ENCODE peak calls at places on chromosome 2, in four cellular contexts. T, D, E and C are unnamed samples.
A peak's percentile ranks its signal among the peaks of the same experiment; 100 is the strongest.

GRCh38 chr2:172864182-172864581 is 128.5 kb downstream of the RAPGEF4 start:
- DNase-seq in E (peak; percentile 69), D (peak; percentile 61), T (peak; percentile 44), C (peak; percentile 53)

GRCh38 chr2:66306488-66306887 is 128.4 kb upstream of the MEIS1 start:
- DNase-seq in T (no peak), E (no peak), D (no peak), C (no peak)

GRCh38 chr2:61356958-61357350 is 113.9 kb downstream of the USP34 start:
- DNase-seq in T (no peak), E (no peak), D (peak; percentile 38), C (no peak)

GRCh38 chr2:101368371-101368770 is 18.9 kb downstream of the CREG2 start:
- DNase-seq in D (no peak), E (no peak), T (no peak), C (no peak)

GRCh38 chr2:219027511-219028055 is 13.7 kb downstream of the CFAP65 start:
- DNase-seq in T (no peak), E (no peak), D (no peak), C (no peak)

GRCh38 chr2:164706522-164706921 is 85.2 kb upstream of the GRB14 start:
- DNase-seq in E (no peak), D (peak; percentile 91), T (no peak), C (no peak)

GRCh38 chr2:196160101-196160500 is 11.3 kb downstream of the STK17B start:
- DNase-seq in T (no peak), E (no peak), D (peak; percentile 88), C (no peak)

GRCh38 chr2:74843371-74844298 is 9.7 kb downstream of the HK2 start:
- DNase-seq in D (peak; percentile 87), E (peak; percentile 69), T (no peak), C (no peak)

GRCh38 chr2:29528891-29529520 is 392.4 kb downstream of the ALK start:
- DNase-seq in E (no peak), T (peak; percentile 59), D (peak; percentile 81), C (no peak)

GRCh38 chr2:234770081-234770506 is 181.7 kb upstream of the SH3BP4 start:
- DNase-seq in D (peak; percentile 21), T (peak; percentile 33), E (no peak), C (peak; percentile 26)

GRCh38 chr2:190467575-190468083 is 59.5 kb downstream of the MFSD6 start:
- DNase-seq in T (no peak), E (no peak), D (peak; percentile 65), C (no peak)

GRCh38 chr2:164146478-164146877 is 410.7 kb upstream of the FIGN start:
- DNase-seq in T (no peak), E (no peak), D (peak; percentile 35), C (no peak)

GRCh38 chr2:20198796-20199361 is 26.1 kb downstream of the SDC1 start:
- DNase-seq in T (no peak), D (no peak), E (no peak), C (no peak)

GRCh38 chr2:136935119-136935518 is 169.8 kb downstream of the THSD7B start:
- DNase-seq in D (no peak), E (no peak), T (no peak), C (no peak)

GRCh38 chr2:55115795-55116597 is 65.7 kb upstream of the RTN4 start:
- DNase-seq in D (peak; percentile 70), E (no peak), T (no peak), C (no peak)

GRCh38 chr2:71619230-71619741 is 165.9 kb downstream of the DYSF start:
- DNase-seq in E (peak; percentile 54), T (no peak), D (no peak), C (no peak)

GRCh38 chr2:215654177-215654850 is 218.4 kb upstream of the FN1 start:
- DNase-seq in E (no peak), T (no peak), D (peak; percentile 92), C (no peak)

GRCh38 chr2:1923557-1923956 is 179.2 kb upstream of the PXDN start:
- DNase-seq in T (no peak), E (no peak), D (no peak), C (no peak)

GRCh38 chr2:98663521-98664090 is 55.2 kb downstream of the UNC50 start:
- DNase-seq in E (no peak), T (no peak), D (no peak), C (no peak)

GRCh38 chr2:153575171-153575853 is 96.8 kb upstream of the RPRM start:
- DNase-seq in D (no peak), E (no peak), T (no peak), C (no peak)

GRCh38 chr2:11097988-11098387 is 57.3 kb upstream of the SLC66A3 start:
- DNase-seq in D (no peak), T (no peak), E (no peak), C (no peak)

GRCh38 chr2:24333019-24333540 is 27.3 kb downstream of the ITSN2 start:
- DNase-seq in T (no peak), D (no peak), E (no peak), C (no peak)

GRCh38 chr2:24330161-24330560 is 30.2 kb downstream of the ITSN2 start:
- DNase-seq in D (no peak), T (no peak), E (no peak), C (no peak)

GRCh38 chr2:24329700-24330099 is 30.6 kb downstream of the ITSN2 start:
- DNase-seq in T (no peak), D (no peak), E (no peak), C (no peak)

GRCh38 chr2:24337958-24338357 is 22.4 kb downstream of the ITSN2 start:
- DNase-seq in T (no peak), D (no peak), E (no peak), C (no peak)

GRCh38 chr2:24334245-24334633 is 26.1 kb downstream of the ITSN2 start:
- DNase-seq in E (no peak), T (no peak), D (no peak), C (no peak)
- H3K4me1 ChIP-seq in E (peaks cover 12% of the 10 kb centered on the region), T (peaks cover 67% of the 10 kb centered on the region), D (no peaks in the 10 kb centered on the region), C (peaks cover 5% of the 10 kb centered on the region)

GRCh38 chr2:169828141-169828811 is 1.0 kb downstream of the UBR3 start:
- DNase-seq in D (peak; percentile 54), T (peak; percentile 48), E (peak; percentile 71), C (no peak)

GRCh38 chr2:169822785-169823392 is 1.8 kb downstream of the METTL5 start:
- DNase-seq in D (no peak), E (no peak), T (no peak), C (no peak)

GRCh38 chr2:169824373-169825333 is at the start of gene METTL5:
- DNase-seq in E (peak; percentile 88), D (peak; percentile 88), T (peak; percentile 83), C (peak; percentile 79)

GRCh38 chr2:169823996-169824372 is 721 bp downstream of the METTL5 start:
- DNase-seq in D (no peak), T (no peak), E (no peak), C (no peak)

DNA sequence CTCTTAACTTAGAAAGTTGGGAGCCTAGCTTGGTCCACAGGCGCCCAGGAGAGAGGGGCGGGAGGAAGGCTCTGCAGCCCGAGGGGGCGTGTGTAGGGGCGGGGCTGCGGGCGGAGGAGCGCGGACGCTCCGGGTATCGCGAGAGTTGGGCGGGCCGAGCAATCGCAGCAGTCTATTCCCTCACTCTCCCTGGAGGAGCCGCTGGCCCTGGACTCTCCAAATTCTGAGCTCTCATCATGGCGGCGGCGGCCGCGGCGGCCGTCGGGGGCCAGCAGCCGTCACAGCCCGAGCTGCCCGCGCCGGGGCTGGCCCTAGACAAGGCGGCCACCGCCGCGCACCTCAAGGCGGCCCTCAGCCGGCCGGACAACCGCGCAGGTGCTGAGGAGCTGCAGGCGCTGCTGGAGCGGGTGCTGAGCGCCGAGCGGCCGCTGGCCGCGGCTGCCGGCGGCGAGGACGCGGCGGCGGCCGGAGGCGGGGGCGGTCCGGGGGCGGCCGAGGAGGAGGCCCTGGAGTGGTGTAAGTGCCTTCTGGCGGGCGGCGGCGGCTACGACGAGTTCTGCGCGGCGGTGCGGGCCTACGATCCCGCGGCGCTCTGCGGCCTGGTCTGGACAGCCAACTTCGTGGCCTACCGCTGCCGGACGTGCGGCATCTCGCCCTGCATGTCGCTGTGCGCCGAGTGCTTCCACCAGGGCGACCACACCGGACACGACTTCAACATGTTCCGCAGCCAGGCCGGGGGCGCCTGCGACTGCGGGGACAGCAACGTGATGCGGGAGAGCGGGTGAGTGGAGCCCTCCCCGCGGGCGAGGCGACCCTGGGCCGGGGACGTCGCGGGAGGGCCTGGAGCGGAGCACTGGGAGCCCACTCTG is at the start of gene UBR3:
- DNase-seq in D (peak; percentile 97), T (peak; percentile 96), E (peak; percentile 97), C (peak; percentile 95)
- H3K4me1 ChIP-seq in D (peaks cover 31% of the 10 kb centered on the region), T (peaks cover 87% of the 10 kb centered on the region), E (peaks cover 43% of the 10 kb centered on the region), C (peaks cover 6% of the 10 kb centered on the region)

GRCh38 chr2:205688417-205689200 is 6.3 kb downstream of the NRP2 start:
- DNase-seq in D (no peak), T (no peak), E (peak; percentile 75), C (no peak)

GRCh38 chr2:205692095-205692494 is 9.8 kb downstream of the NRP2 start:
- DNase-seq in E (no peak), T (no peak), D (peak; percentile 47), C (no peak)

GRCh38 chr2:205687018-205687956 is 5.0 kb downstream of the NRP2 start:
- DNase-seq in E (peak; percentile 90), T (no peak), D (no peak), C (peak; percentile 59)

GRCh38 chr2:205686231-205687017 is 4.1 kb downstream of the NRP2 start:
- DNase-seq in D (peak; percentile 57), E (peak; percentile 72), T (no peak), C (no peak)

GRCh38 chr2:205689837-205690236 is 7.5 kb downstream of the NRP2 start:
- DNase-seq in E (no peak), T (no peak), D (no peak), C (no peak)
- H3K4me1 ChIP-seq in E (peaks cover 75% of the 10 kb centered on the region), T (peaks cover 46% of the 10 kb centered on the region), D (peaks cover 9% of the 10 kb centered on the region), C (peaks cover 24% of the 10 kb centered on the region)

GRCh38 chr2:230865324-230865765 is 603 bp downstream of the ITM2C start:
- DNase-seq in D (no peak), E (no peak), T (no peak), C (no peak)

GRCh38 chr2:230864605-230865323 is at the start of gene ITM2C:
- DNase-seq in E (peak; percentile 84), T (peak; percentile 67), D (peak; percentile 70), C (peak; percentile 58)

GRCh38 chr2:230864122-230864604 is 579 bp upstream of the ITM2C start:
- DNase-seq in E (no peak), T (no peak), D (no peak), C (no peak)

GRCh38 chr2:230866704-230867561 is 2.2 kb downstream of the ITM2C start:
- DNase-seq in D (peak; percentile 41), E (no peak), T (no peak), C (no peak)

DNA sequence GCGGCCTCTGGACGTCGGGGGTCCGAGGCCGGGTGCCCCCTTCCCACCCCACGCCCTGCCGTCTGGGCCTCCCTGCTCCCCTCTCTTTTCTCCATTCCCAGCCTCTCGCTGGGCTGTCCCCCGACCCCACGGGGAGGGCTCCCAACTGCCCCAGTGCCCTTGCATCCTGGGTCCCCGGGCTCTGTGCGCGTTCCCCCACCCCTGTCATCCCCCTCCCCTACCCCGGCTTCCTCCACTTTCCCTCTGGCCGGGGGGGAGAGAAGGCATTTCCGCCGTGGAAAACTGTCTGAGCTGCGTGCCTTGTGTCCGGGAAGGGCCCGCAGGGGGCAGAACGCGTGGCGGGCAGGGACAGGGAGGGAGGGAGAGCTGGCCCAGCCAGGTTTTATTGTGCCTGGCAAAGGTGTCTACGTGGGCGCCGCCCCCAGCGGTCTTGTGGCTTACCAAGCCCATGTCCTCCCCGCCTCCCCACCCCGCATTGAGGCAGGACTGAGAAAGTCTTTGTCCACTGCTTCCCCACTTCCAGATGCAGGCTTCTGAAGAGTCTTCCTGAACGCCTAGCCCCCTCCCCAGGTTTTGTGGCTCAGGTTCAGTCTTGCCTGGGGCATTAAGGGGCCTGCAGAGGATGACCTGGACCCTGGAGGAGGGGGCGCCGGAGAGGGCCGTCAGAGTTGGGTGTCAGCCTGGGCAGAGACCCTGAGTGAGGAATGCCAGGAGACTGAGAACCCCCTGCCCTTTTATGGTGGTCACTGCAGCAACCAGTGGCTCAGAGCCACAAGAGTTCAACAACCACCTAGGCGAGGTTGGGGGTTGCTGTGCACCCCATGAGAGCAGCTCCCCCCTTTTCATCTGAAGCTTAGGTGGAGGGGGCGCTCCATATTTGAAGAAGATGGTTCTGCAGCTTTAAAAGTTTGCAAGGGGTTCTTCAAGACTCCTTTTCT is 1.3 kb downstream of the ITM2C start:
- DNase-seq in T (no peak), E (no peak), D (peak; percentile 41), C (no peak)
- H3K4me1 ChIP-seq in T (peaks cover 58% of the 10 kb centered on the region), E (peaks cover 56% of the 10 kb centered on the region), D (no peaks in the 10 kb centered on the region), C (peaks cover 7% of the 10 kb centered on the region)